ENCODE peak calls at places on chromosomes 12 and 14, in ten cellular contexts. H is transverse colon, O is GM12878, J is K562, Q is SK-N-SH, M is suprapubic skin, K is sigmoid colon, W is upper lobe of left lung, G is H1, N is HepG2. E is an unnamed sample.

GRCh38 chr14:67733609-67734008 is 31.9 kb downstream of the RDH12 start:
- DNase-seq in H (no peak), O (no peak), J (no peak), Q (no peak), M (no peak), K (no peak), W (no peak), G (no peak), N (no peak), E (no peak)

GRCh38 chr12:57452181-57452936 is 2.7 kb upstream of the INHBE start:
- DNase-seq in H (no peak), O (no peak), J (no peak), Q (no peak), M (no peak), K (no peak), W (no peak), G (no peak), N (no peak), E (no peak)

GRCh38 chr14:21556378-21557083 is 23.3 kb downstream of the OR10G3 start:
- DNase-seq in H (no peak), O (no peak), J (no peak), Q (no peak), M (no peak), K (no peak), W (no peak), G (no peak), N (no peak), E (no peak)

GRCh38 chr12:9509464-9510166 is 98.1 kb downstream of the KLRB1 start:
- DNase-seq in H (no peak), O (no peak), J (no peak), Q (no peak), M (no peak), K (no peak), W (no peak), G (no peak), N (no peak), E (no peak)

GRCh38 chr12:53061404-53062010 is 11.6 kb downstream of the TNS2 start:
- DNase-seq in H (peak), O (no peak), J (peak), Q (no peak), M (no peak), K (peak), W (no peak), G (no peak), N (peak), E (peak)

GRCh38 chr14:52995998-52996397 is 45.1 kb upstream of the FERMT2 start:
- DNase-seq in H (no peak), O (no peak), J (no peak), Q (no peak), M (no peak), K (no peak), W (no peak), G (no peak), N (no peak), E (no peak)

GRCh38 chr14:77200406-77200985 is 18.9 kb downstream of the TMEM63C start:
- DNase-seq in H (no peak), O (no peak), J (no peak), Q (no peak), M (no peak), K (no peak), W (no peak), G (no peak), N (no peak), E (no peak)

GRCh38 chr14:88904864-88905263 is 80.4 kb downstream of the TTC8 start:
- DNase-seq in H (no peak), O (no peak), J (no peak), Q (peak), M (no peak), K (no peak), W (no peak), G (no peak), N (no peak), E (no peak)

GRCh38 chr12:31951008-31951407 is 8.2 kb upstream of the RESF1 start:
- DNase-seq in H (no peak), O (no peak), J (no peak), Q (no peak), M (no peak), K (no peak), W (no peak), G (no peak), N (no peak), E (no peak)
- TF ChIP-seq EP300 in H (no peak), O (no peak), J (no peak), Q (no peak), M (no peak), K (no peak), W (no peak), G (no peak), N (no peak), E (no peak)

GRCh38 chr12:50283230-50283923 is at the start of gene LIMA1:
- DNase-seq in H (peak), O (peak), J (peak), Q (peak), M (peak), K (peak), W (peak), G (peak), N (peak), E (peak)
- H3K27ac ChIP-seq in H (peak), O (peak), J (peak), Q (peak), M (peak), K (peak), W (peak), G (peak), N (peak), E (peak)

DNA sequence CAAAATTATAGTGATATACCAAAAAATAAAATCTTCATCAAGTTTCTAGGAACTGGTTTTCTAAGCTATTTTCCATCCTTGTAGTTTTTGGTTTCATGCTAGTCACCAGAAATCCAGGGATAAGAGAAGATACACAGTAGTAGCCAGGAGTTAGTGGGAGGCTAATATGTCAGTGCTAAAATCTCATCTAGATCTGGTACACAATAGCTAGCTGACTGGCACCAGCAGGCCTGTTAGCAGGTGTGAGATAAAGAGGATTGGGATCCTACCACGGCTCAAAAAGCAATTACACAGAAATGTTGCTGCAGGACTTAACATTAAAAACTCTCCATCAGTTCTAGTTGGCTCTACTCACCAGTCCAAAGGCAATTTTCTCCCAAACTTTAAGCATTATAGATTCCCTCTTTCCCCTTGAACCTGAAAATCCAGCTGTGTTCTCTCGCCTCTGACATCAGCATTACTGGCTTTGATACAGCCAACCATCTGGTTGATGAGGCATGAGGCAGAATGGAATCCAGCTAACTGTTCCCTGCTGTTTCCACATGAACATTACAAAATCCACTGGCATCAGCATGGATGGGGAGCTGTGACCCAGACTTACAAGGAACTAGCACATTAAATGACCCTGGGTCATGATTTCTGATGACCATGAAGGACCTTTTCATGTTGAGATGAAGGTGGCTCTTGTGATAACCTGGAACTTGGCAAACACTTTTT is 41.7 kb upstream of the CCDC196 start:
- DNase-seq in H (no peak), O (no peak), J (no peak), Q (no peak), M (no peak), K (no peak), W (no peak), G (no peak), N (no peak), E (no peak)
- TF ChIP-seq POLR2AphosphoS5 in H (no peak), O (no peak), J (no peak), Q (no peak), M (no peak), K (no peak), W (no peak), G (no peak), N (no peak), E (no peak)

GRCh38 chr12:88142610-88142991 is 494 bp downstream of the TMTC3 start:
- DNase-seq in H (peak), O (no peak), J (peak), Q (no peak), M (peak), K (peak), W (peak), G (no peak), N (peak), E (peak)
- TF ChIP-seq EP300 in H (no peak), O (no peak), J (no peak), Q (no peak), M (no peak), K (no peak), W (no peak), G (no peak), N (no peak), E (no peak)